ENCODE peak calls at places on chromosomes 1 and 21, in seven cellular contexts. One of them, this sample, is unnamed.

GRCh38 chr1:196659471-196659870 is 7.6 kb downstream of the CFH start:
- DNase-seq in GM19239: no peak
- DNase-seq in progenitor cell of endocrine pancreas: no peak
- DNase-seq in iPS-NIHi11: no peak
- DNase-seq in HFF-Myc: no peak
- DNase-seq in left lung: no peak
- DNase-seq in transverse colon: no peak
- DNase-seq in this sample: no peak

GRCh38 chr21:41680444-41681335 is 86.2 kb downstream of the RIPK4 start:
- DNase-seq in HFF-Myc: no peak
- DNase-seq in transverse colon: no peak
- DNase-seq in iPS-NIHi11: no peak
- DNase-seq in left lung: no peak
- DNase-seq in progenitor cell of endocrine pancreas: no peak
- DNase-seq in GM19239: no peak
- DNase-seq in this sample: no peak

GRCh38 chr1:241998412-241998921 is 431 bp downstream of the MAP1LC3C start:
- DNase-seq in left lung: peak
- DNase-seq in iPS-NIHi11: peak
- DNase-seq in transverse colon: peak
- DNase-seq in progenitor cell of endocrine pancreas: peak
- DNase-seq in GM19239: peak
- DNase-seq in HFF-Myc: no peak
- DNase-seq in this sample: peak

GRCh38 chr1:175599212-175599681 is 144.1 kb downstream of the TNR start:
- DNase-seq in left lung: no peak
- DNase-seq in progenitor cell of endocrine pancreas: peak
- DNase-seq in transverse colon: peak
- DNase-seq in iPS-NIHi11: peak
- DNase-seq in GM19239: no peak
- DNase-seq in HFF-Myc: no peak
- DNase-seq in this sample: peak

GRCh38 chr1:62687421-62687902 is 724 bp downstream of the DOCK7 start:
- DNase-seq in left lung: peak
- DNase-seq in HFF-Myc: no peak
- DNase-seq in GM19239: peak
- DNase-seq in iPS-NIHi11: peak
- DNase-seq in progenitor cell of endocrine pancreas: no peak
- DNase-seq in transverse colon: no peak
- DNase-seq in this sample: peak

GRCh38 chr1:37474697-37475379 is 458 bp downstream of the ZC3H12A start:
- DNase-seq in HFF-Myc: no peak
- DNase-seq in left lung: peak
- DNase-seq in GM19239: no peak
- DNase-seq in iPS-NIHi11: no peak
- DNase-seq in transverse colon: peak
- DNase-seq in progenitor cell of endocrine pancreas: peak
- DNase-seq in this sample: peak

GRCh38 chr1:114756949-114757454 is 782 bp downstream of the CSDE1 start:
- DNase-seq in HFF-Myc: no peak
- DNase-seq in iPS-NIHi11: peak
- DNase-seq in transverse colon: peak
- DNase-seq in left lung: peak
- DNase-seq in progenitor cell of endocrine pancreas: peak
- DNase-seq in GM19239: no peak
- DNase-seq in this sample: peak

GRCh38 chr1:109910963-109911798 is 532 bp downstream of the CSF1 start:
- DNase-seq in left lung: no peak
- DNase-seq in transverse colon: no peak
- DNase-seq in progenitor cell of endocrine pancreas: no peak
- DNase-seq in iPS-NIHi11: peak
- DNase-seq in HFF-Myc: no peak
- DNase-seq in GM19239: no peak
- DNase-seq in this sample: no peak

GRCh38 chr1:167669209-167670139 is 39.4 kb downstream of the RCSD1 start:
- DNase-seq in HFF-Myc: no peak
- DNase-seq in transverse colon: no peak
- DNase-seq in left lung: no peak
- DNase-seq in progenitor cell of endocrine pancreas: no peak
- DNase-seq in GM19239: no peak
- DNase-seq in iPS-NIHi11: no peak
- DNase-seq in this sample: peak

GRCh38 chr1:23125489-23125888 is 43.2 kb downstream of the LUZP1 start:
- DNase-seq in iPS-NIHi11: no peak
- DNase-seq in GM19239: no peak
- DNase-seq in HFF-Myc: no peak
- DNase-seq in left lung: no peak
- DNase-seq in progenitor cell of endocrine pancreas: no peak
- DNase-seq in transverse colon: no peak
- DNase-seq in this sample: no peak

GRCh38 chr1:118788372-118788955 is 199.7 kb downstream of the TBX15 start:
- DNase-seq in transverse colon: no peak
- DNase-seq in GM19239: no peak
- DNase-seq in iPS-NIHi11: peak
- DNase-seq in progenitor cell of endocrine pancreas: no peak
- DNase-seq in HFF-Myc: peak
- DNase-seq in left lung: no peak
- DNase-seq in this sample: peak

GRCh38 chr21:25557170-25557569 is 50.1 kb downstream of the MRPL39 start:
- DNase-seq in GM19239: no peak
- DNase-seq in iPS-NIHi11: no peak
- DNase-seq in transverse colon: no peak
- DNase-seq in left lung: no peak
- DNase-seq in HFF-Myc: no peak
- DNase-seq in progenitor cell of endocrine pancreas: no peak
- DNase-seq in this sample: no peak

This sample was measured in cardiac muscle cell.